ENCODE peak calls at places on chromosome 17, in five cellular contexts. One of them, this sample, is unnamed.

GRCh38 chr17:81391268-81391963 is 3.8 kb upstream of the BAHCC1 start:
- DNase-seq in uterus: no peak
- DNase-seq in stomach: no peak
- DNase-seq in adrenal gland: no peak
- DNase-seq in esophagus squamous epithelium: no peak
- DNase-seq in this sample: peak

GRCh38 chr17:65634533-65634932 is 73.1 kb upstream of the AXIN2 start:
- DNase-seq in stomach: peak
- DNase-seq in adrenal gland: no peak
- DNase-seq in esophagus squamous epithelium: no peak
- DNase-seq in uterus: no peak
- DNase-seq in this sample: no peak

GRCh38 chr17:1180958-1181768 is 1.4 kb upstream of the ABR start:
- DNase-seq in uterus: no peak
- DNase-seq in esophagus squamous epithelium: no peak
- DNase-seq in stomach: no peak
- DNase-seq in adrenal gland: no peak
- DNase-seq in this sample: peak

GRCh38 chr17:18139949-18140348 is 31.4 kb downstream of the MYO15A start:
- DNase-seq in uterus: no peak
- DNase-seq in adrenal gland: no peak
- DNase-seq in stomach: no peak
- DNase-seq in esophagus squamous epithelium: no peak
- DNase-seq in this sample: no peak

GRCh38 chr17:48429638-48430586 is at the start of gene SKAP1:
- DNase-seq in adrenal gland: peak
- DNase-seq in stomach: peak
- DNase-seq in esophagus squamous epithelium: no peak
- DNase-seq in uterus: no peak
- DNase-seq in this sample: no peak

GRCh38 chr17:313911-314613 is 38.5 kb downstream of the RPH3AL start:
- DNase-seq in esophagus squamous epithelium: no peak
- DNase-seq in stomach: no peak
- DNase-seq in adrenal gland: no peak
- DNase-seq in uterus: no peak
- DNase-seq in this sample: no peak

GRCh38 chr17:1227917-1228751 is 42.1 kb upstream of the BHLHA9 start:
- DNase-seq in uterus: no peak
- DNase-seq in stomach: no peak
- DNase-seq in adrenal gland: peak
- DNase-seq in esophagus squamous epithelium: no peak
- DNase-seq in this sample: no peak

GRCh38 chr17:14616508-14616907 is 315.6 kb downstream of the HS3ST3B1 start:
- DNase-seq in esophagus squamous epithelium: no peak
- DNase-seq in uterus: no peak
- DNase-seq in stomach: no peak
- DNase-seq in adrenal gland: no peak
- DNase-seq in this sample: no peak

GRCh38 chr17:35915153-35915969 is 15.2 kb downstream of the RDM1 start:
- DNase-seq in stomach: no peak
- DNase-seq in uterus: no peak
- DNase-seq in esophagus squamous epithelium: no peak
- DNase-seq in adrenal gland: no peak
- DNase-seq in this sample: no peak

GRCh38 chr17:9729034-9729650 is 62.2 kb downstream of the DHRS7C start:
- DNase-seq in stomach: no peak
- DNase-seq in adrenal gland: no peak
- DNase-seq in uterus: no peak
- DNase-seq in esophagus squamous epithelium: no peak
- DNase-seq in this sample: no peak

GRCh38 chr17:58541249-58541648 is 26.8 kb upstream of the MTMR4 start:
- DNase-seq in uterus: no peak
- DNase-seq in esophagus squamous epithelium: no peak
- DNase-seq in stomach: no peak
- DNase-seq in adrenal gland: no peak
- DNase-seq in this sample: no peak

GRCh38 chr17:17328251-17328650 is 25.1 kb downstream of the NT5M start:
- DNase-seq in stomach: no peak
- DNase-seq in esophagus squamous epithelium: no peak
- DNase-seq in uterus: no peak
- DNase-seq in adrenal gland: no peak
- DNase-seq in this sample: no peak

GRCh38 chr17:8408371-8408770 is 10.7 kb upstream of the RNF222 start:
- DNase-seq in stomach: peak
- DNase-seq in esophagus squamous epithelium: no peak
- DNase-seq in adrenal gland: no peak
- DNase-seq in uterus: no peak
- DNase-seq in this sample: no peak

GRCh38 chr17:18185832-18186231 is 2.2 kb downstream of the ALKBH5 start:
- DNase-seq in adrenal gland: no peak
- DNase-seq in esophagus squamous epithelium: no peak
- DNase-seq in uterus: no peak
- DNase-seq in stomach: no peak
- DNase-seq in this sample: no peak

GRCh38 chr17:43545383-43545632 is 832 bp downstream of the ETV4 start:
- DNase-seq in esophagus squamous epithelium: no peak
- DNase-seq in uterus: no peak
- DNase-seq in adrenal gland: no peak
- DNase-seq in stomach: peak
- DNase-seq in this sample: no peak

GRCh38 chr17:17032131-17032692 is 10.0 kb upstream of the MPRIP start:
- DNase-seq in stomach: peak
- DNase-seq in adrenal gland: no peak
- DNase-seq in esophagus squamous epithelium: no peak
- DNase-seq in uterus: no peak
- DNase-seq in this sample: no peak

GRCh38 chr17:41483991-41484826 is 3.3 kb upstream of the KRT35 start:
- DNase-seq in stomach: no peak
- DNase-seq in adrenal gland: no peak
- DNase-seq in uterus: no peak
- DNase-seq in esophagus squamous epithelium: no peak
- DNase-seq in this sample: no peak

GRCh38 chr17:41486809-41487530 is 2.7 kb downstream of the KRT36 start:
- DNase-seq in stomach: peak
- DNase-seq in esophagus squamous epithelium: no peak
- DNase-seq in uterus: no peak
- DNase-seq in adrenal gland: peak
- DNase-seq in this sample: peak

GRCh38 chr17:41486316-41486715 is 3.4 kb downstream of the KRT36 start:
- DNase-seq in esophagus squamous epithelium: no peak
- DNase-seq in uterus: no peak
- DNase-seq in adrenal gland: no peak
- DNase-seq in stomach: no peak
- DNase-seq in this sample: no peak

GRCh38 chr17:41483531-41483930 is 2.6 kb upstream of the KRT35 start:
- DNase-seq in stomach: no peak
- DNase-seq in uterus: no peak
- DNase-seq in esophagus squamous epithelium: no peak
- DNase-seq in adrenal gland: no peak
- DNase-seq in this sample: no peak

DNA sequence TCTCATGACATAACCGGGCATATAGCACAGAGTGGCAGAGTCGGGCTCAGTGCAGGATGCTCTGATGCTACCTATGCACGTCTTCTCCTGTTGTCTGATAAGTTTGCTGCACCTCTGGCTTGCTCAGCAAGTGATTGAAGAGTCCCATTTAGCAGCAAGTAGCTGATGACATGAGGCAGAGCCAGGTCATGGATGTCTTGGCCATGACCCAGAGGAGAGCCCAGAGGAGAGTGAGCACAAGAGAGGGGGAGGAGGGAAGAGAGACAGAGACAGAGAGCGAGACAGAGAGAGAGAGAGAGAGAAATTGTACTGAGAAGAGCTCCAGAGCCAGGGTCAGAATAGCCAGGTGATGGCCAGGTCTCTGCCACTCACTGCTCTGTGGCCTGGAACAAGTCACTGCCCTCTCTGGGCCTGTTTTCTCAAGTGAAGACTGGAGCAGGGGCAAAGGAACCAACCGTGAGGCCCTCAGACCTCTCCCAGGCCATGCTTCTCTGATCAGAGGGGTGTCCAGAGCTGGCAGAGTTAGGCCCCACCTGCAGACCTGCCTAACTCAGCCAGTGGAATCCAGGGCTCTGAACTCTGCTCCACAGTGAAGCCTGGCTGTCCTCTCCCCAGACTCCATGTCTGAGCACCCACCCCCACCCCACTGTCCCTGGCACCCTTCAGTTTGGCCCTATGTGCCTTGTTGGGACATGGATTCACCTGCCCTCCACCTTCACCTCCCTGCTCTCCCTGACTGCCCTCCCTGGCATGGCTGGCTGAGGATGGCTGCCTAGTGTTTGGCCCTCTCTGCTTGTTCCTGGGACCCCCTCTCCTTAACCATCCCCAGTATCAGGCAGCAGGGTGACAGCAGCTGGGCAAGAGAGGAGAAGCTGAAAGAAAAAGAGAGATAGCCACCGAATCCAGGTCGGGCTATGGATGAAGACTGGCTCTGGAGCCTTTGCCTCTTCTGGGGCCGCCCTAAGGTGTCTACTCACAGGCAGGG is 4.3 kb upstream of the KRT35 start:
- DNase-seq in stomach: no peak
- DNase-seq in esophagus squamous epithelium: no peak
- DNase-seq in uterus: no peak
- DNase-seq in adrenal gland: no peak
- DNase-seq in this sample: no peak
- H3K4me3 ChIP-seq in stomach: no peak
- H3K4me3 ChIP-seq in esophagus squamous epithelium: no peak
- H3K4me3 ChIP-seq in uterus: no peak
- H3K4me3 ChIP-seq in adrenal gland: no peak
- H3K4me3 ChIP-seq in this sample: no peak

GRCh38 chr17:60077672-60078519 is 825 bp downstream of the HEATR6 start:
- DNase-seq in uterus: no peak
- DNase-seq in esophagus squamous epithelium: no peak
- DNase-seq in stomach: no peak
- DNase-seq in adrenal gland: peak
- DNase-seq in this sample: no peak
- TF ChIP-seq POLR2A in uterus: no peak
- TF ChIP-seq POLR2A in esophagus squamous epithelium: no peak
- TF ChIP-seq POLR2A in stomach: no peak
- TF ChIP-seq POLR2A in adrenal gland: no peak
- TF ChIP-seq POLR2A in this sample: no peak

GRCh38 chr17:76439314-76439928 is 13.5 kb downstream of the UBE2O start:
- DNase-seq in stomach: no peak
- DNase-seq in esophagus squamous epithelium: no peak
- DNase-seq in uterus: no peak
- DNase-seq in adrenal gland: no peak
- DNase-seq in this sample: no peak

GRCh38 chr17:76444518-76445311 is 8.2 kb downstream of the UBE2O start:
- DNase-seq in uterus: no peak
- DNase-seq in esophagus squamous epithelium: no peak
- DNase-seq in adrenal gland: no peak
- DNase-seq in stomach: no peak
- DNase-seq in this sample: no peak

GRCh38 chr17:76442341-76443338 is 10.3 kb downstream of the UBE2O start:
- DNase-seq in stomach: no peak
- DNase-seq in adrenal gland: no peak
- DNase-seq in esophagus squamous epithelium: no peak
- DNase-seq in uterus: no peak
- DNase-seq in this sample: no peak

GRCh38 chr17:76440722-76441362 is 12.1 kb downstream of the UBE2O start:
- DNase-seq in adrenal gland: no peak
- DNase-seq in esophagus squamous epithelium: no peak
- DNase-seq in stomach: no peak
- DNase-seq in uterus: no peak
- DNase-seq in this sample: no peak

DNA sequence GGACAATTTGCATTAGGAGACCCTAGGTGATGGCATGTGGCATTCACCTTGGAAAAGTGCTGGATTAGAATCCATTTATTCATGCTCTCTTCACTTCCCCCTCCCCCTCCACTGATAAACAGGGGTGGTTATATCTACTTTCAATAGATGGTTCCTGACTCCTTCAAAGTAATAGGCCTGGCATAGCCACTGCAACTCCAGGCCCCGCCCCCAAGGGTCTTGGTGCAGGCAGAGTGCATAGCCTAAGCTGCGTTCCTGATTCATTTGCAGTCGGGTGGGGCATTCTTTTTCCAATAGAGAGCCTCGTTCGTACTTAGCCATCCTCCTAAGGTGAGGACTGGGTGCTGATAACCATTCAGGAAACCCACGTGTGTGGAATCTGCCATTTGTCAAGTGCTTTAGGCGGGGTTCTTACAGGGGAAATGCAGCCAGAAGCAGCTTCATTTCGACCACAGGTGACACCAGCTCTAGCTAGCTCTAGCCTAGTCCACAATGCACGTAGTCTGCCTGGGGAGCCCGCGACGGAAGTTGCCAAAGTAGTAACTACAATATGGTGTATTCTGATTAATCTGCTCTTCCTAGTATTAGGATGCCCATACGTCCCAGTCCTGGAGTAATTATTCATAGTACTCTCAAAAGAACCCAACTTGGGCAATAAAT is 11.1 kb downstream of the UBE2O start:
- DNase-seq in uterus: no peak
- DNase-seq in stomach: no peak
- DNase-seq in adrenal gland: no peak
- DNase-seq in esophagus squamous epithelium: no peak
- DNase-seq in this sample: no peak
- H3K4me3 ChIP-seq in uterus: no peak
- H3K4me3 ChIP-seq in stomach: no peak
- H3K4me3 ChIP-seq in adrenal gland: no peak
- H3K4me3 ChIP-seq in esophagus squamous epithelium: no peak
- H3K4me3 ChIP-seq in this sample: no peak

DNA sequence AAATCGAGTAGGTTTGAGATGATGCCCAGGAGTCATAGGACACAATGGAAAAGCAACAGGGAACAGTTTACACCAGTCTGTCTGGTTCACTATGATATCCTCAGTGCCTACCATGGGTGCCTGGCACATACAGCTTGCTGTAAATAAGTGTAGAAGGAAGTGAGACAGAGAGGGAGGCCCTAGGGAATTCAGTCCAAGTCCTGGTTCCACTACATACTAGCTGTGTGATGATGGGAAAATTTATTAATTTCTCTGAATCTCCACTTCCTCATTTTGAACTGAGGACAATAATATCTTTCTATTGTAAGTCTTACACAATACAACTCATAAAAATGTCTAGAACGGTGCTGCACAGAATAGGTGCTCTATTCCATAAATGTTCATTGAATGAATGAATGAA is 53.4 kb upstream of the LYRM9 start:
- DNase-seq in uterus: no peak
- DNase-seq in stomach: no peak
- DNase-seq in adrenal gland: no peak
- DNase-seq in esophagus squamous epithelium: no peak
- DNase-seq in this sample: no peak
- TF ChIP-seq POLR2A in uterus: no peak
- TF ChIP-seq POLR2A in stomach: no peak
- TF ChIP-seq POLR2A in adrenal gland: no peak
- TF ChIP-seq POLR2A in esophagus squamous epithelium: no peak
- TF ChIP-seq POLR2A in this sample: no peak